ENCODE peak calls at places on chromosome 16, in six cellular contexts. One of them, this sample, is unnamed.

GRCh38 chr16:84055801-84056634 is 13.4 kb upstream of the SLC38A8 start:
- DNase-seq in ovary: peak; percentile 26
- DNase-seq in neural progenitor cell: no peak
- DNase-seq in colonic mucosa: no peak
- DNase-seq in heart right ventricle: no peak
- DNase-seq in body of pancreas: peak; percentile 46
- DNase-seq in this sample: no peak

GRCh38 chr16:56246051-56246817 is 54.9 kb downstream of the GNAO1 start:
- DNase-seq in ovary: no peak
- DNase-seq in neural progenitor cell: peak; percentile 19
- DNase-seq in colonic mucosa: no peak
- DNase-seq in heart right ventricle: no peak
- DNase-seq in body of pancreas: no peak
- DNase-seq in this sample: no peak

GRCh38 chr16:13902677-13903076 is 17.3 kb upstream of the ERCC4 start:
- DNase-seq in ovary: no peak
- DNase-seq in neural progenitor cell: no peak
- DNase-seq in colonic mucosa: no peak
- DNase-seq in heart right ventricle: no peak
- DNase-seq in body of pancreas: no peak
- DNase-seq in this sample: no peak

GRCh38 chr16:75377971-75378386 is 55.3 kb downstream of the CFDP1 start:
- DNase-seq in ovary: no peak
- DNase-seq in neural progenitor cell: peak; percentile 83
- DNase-seq in colonic mucosa: no peak
- DNase-seq in heart right ventricle: no peak
- DNase-seq in body of pancreas: no peak
- DNase-seq in this sample: peak; percentile 98

GRCh38 chr16:50665128-50665878 is 15.8 kb downstream of the SNX20 start:
- DNase-seq in ovary: peak; percentile 88
- DNase-seq in neural progenitor cell: peak; percentile 88
- DNase-seq in colonic mucosa: peak; percentile 87
- DNase-seq in heart right ventricle: peak; percentile 83
- DNase-seq in body of pancreas: peak; percentile 90
- DNase-seq in this sample: peak; percentile 66

GRCh38 chr16:68250951-68251350 is 5.8 kb downstream of the PLA2G15 start:
- DNase-seq in ovary: no peak
- DNase-seq in neural progenitor cell: no peak
- DNase-seq in colonic mucosa: no peak
- DNase-seq in heart right ventricle: no peak
- DNase-seq in body of pancreas: no peak
- DNase-seq in this sample: no peak

GRCh38 chr16:30784215-30784614 is 2.8 kb downstream of the ZNF629 start:
- DNase-seq in ovary: no peak
- DNase-seq in neural progenitor cell: no peak
- DNase-seq in colonic mucosa: no peak
- DNase-seq in heart right ventricle: no peak
- DNase-seq in body of pancreas: no peak
- DNase-seq in this sample: no peak

GRCh38 chr16:57666353-57667068 is 1.6 kb upstream of the ADGRG3 start:
- DNase-seq in ovary: no peak
- DNase-seq in neural progenitor cell: no peak
- DNase-seq in colonic mucosa: no peak
- DNase-seq in heart right ventricle: no peak
- DNase-seq in body of pancreas: no peak
- DNase-seq in this sample: no peak

GRCh38 chr16:22388101-22388644 is 13.8 kb upstream of the CDR2 start:
- DNase-seq in ovary: no peak
- DNase-seq in neural progenitor cell: no peak
- DNase-seq in colonic mucosa: no peak
- DNase-seq in heart right ventricle: no peak
- DNase-seq in body of pancreas: no peak
- DNase-seq in this sample: no peak

GRCh38 chr16:31108035-31108793 is at the start of gene BCKDK:
- DNase-seq in ovary: peak; percentile 84
- DNase-seq in neural progenitor cell: peak; percentile 83
- DNase-seq in colonic mucosa: peak; percentile 80
- DNase-seq in heart right ventricle: peak; percentile 70
- DNase-seq in body of pancreas: peak; percentile 69
- DNase-seq in this sample: peak; percentile 49

GRCh38 chr16:68512742-68513141 is 26.3 kb upstream of the ZFP90 start:
- DNase-seq in ovary: no peak
- DNase-seq in neural progenitor cell: no peak
- DNase-seq in colonic mucosa: no peak
- DNase-seq in heart right ventricle: no peak
- DNase-seq in body of pancreas: no peak
- DNase-seq in this sample: no peak

GRCh38 chr16:30710971-30711370 is 12.0 kb downstream of the SRCAP start:
- DNase-seq in ovary: no peak
- DNase-seq in neural progenitor cell: no peak
- DNase-seq in colonic mucosa: no peak
- DNase-seq in heart right ventricle: no peak
- DNase-seq in body of pancreas: no peak
- DNase-seq in this sample: no peak

GRCh38 chr16:17657037-17657436 is 186.3 kb upstream of the XYLT1 start:
- DNase-seq in ovary: no peak
- DNase-seq in neural progenitor cell: no peak
- DNase-seq in colonic mucosa: no peak
- DNase-seq in heart right ventricle: no peak
- DNase-seq in body of pancreas: no peak
- DNase-seq in this sample: no peak

GRCh38 chr16:70688266-70688742 is 2.5 kb upstream of the MTSS2 start:
- DNase-seq in ovary: peak; percentile 90
- DNase-seq in neural progenitor cell: no peak
- DNase-seq in colonic mucosa: peak; percentile 58
- DNase-seq in heart right ventricle: no peak
- DNase-seq in body of pancreas: no peak
- DNase-seq in this sample: no peak

GRCh38 chr16:28538733-28539596 is at the start of gene NUPR1:
- DNase-seq in ovary: peak; percentile 96
- DNase-seq in neural progenitor cell: no peak
- DNase-seq in colonic mucosa: peak; percentile 97
- DNase-seq in heart right ventricle: peak; percentile 97
- DNase-seq in body of pancreas: peak; percentile 96
- DNase-seq in this sample: peak; percentile 72

GRCh38 chr16:12111819-12112218 is 135.3 kb downstream of the SNX29 start:
- DNase-seq in ovary: peak; percentile 6
- DNase-seq in neural progenitor cell: no peak
- DNase-seq in colonic mucosa: no peak
- DNase-seq in heart right ventricle: no peak
- DNase-seq in body of pancreas: no peak
- DNase-seq in this sample: no peak

GRCh38 chr16:55001931-55002330 is 71.3 kb downstream of the IRX5 start:
- DNase-seq in ovary: no peak
- DNase-seq in neural progenitor cell: no peak
- DNase-seq in colonic mucosa: no peak
- DNase-seq in heart right ventricle: no peak
- DNase-seq in body of pancreas: no peak
- DNase-seq in this sample: peak; percentile 32

DNA sequence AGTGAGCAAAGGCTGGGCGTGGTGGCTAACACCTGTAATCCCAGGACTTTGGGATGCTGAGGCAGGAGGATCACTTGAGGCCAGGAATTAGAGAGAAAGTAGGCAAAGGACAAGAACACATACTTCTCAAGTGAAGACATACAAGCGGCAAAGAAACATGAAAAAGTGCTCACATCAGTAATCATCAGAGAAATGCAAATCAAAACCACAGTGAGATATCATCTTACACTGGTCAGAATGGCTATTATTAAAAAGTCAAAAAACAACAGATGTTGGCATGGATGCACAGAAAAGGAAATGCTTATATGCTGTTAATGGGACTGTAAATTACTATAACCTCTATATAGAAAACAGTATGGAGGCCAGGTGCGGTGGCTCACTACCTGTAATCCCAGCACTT is 12.2 kb upstream of the SLX4 start:
- DNase-seq in ovary: no peak
- DNase-seq in neural progenitor cell: no peak
- DNase-seq in colonic mucosa: no peak
- DNase-seq in heart right ventricle: no peak
- DNase-seq in body of pancreas: no peak
- DNase-seq in this sample: no peak
- H3K4me3 ChIP-seq in ovary: no peak overlapping the region
- H3K4me3 ChIP-seq in neural progenitor cell: no peak overlapping the region
- H3K4me3 ChIP-seq in colonic mucosa: no peak overlapping the region
- H3K4me3 ChIP-seq in heart right ventricle: no peak overlapping the region
- H3K4me3 ChIP-seq in body of pancreas: no peak overlapping the region
- H3K4me3 ChIP-seq in this sample: no peak overlapping the region

DNA sequence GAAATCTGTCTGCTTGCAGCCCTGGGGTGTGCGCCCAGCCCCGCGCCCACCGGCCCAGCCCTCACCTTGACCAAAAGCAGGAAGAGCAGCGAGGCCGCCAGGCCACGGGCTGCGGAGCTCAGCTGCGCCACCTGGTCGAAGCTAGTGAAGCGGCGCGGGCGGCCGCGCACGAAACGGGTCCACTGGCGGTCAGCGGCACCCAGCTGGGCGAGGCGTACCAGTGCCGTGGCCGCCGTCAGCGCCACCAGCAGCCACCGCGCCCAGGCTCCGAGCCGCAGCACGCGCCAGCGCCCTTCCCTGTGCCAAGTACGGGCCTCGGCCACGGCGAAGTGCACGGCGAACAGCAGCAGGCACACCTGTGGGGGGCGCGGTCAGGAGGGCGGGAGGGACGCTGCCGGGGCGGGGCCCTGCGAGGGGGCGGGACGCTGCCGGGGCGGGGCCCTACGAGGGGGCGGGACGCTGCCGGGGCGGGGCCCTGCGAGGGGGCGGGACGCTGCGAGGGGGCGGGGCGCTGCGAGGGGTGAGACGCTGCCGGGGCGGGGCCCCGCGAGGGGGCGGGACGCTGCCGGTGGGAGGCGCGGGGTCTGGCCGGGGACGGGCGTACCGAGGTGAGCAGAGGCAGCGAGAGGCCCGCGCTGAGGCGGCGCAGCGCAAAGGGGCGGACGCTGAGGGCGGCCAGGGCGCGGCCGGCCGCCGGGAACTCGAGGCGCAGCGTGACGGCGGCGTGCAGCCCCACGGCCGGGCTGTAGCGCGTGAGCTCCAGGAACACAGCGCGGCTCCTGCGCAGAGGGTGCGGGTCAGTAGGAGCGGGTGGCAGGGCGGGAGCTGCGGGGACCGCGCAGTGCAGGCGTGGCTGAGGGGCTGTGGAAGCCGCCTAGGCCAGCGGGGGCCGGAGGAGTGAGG is 43.3 kb downstream of the TSC2 start:
- DNase-seq in ovary: peak; percentile 85
- DNase-seq in neural progenitor cell: peak; percentile 96
- DNase-seq in colonic mucosa: peak; percentile 91
- DNase-seq in heart right ventricle: peak; percentile 43
- DNase-seq in body of pancreas: peak; percentile 94
- DNase-seq in this sample: peak; percentile 17
- H3K36me3 ChIP-seq in ovary: no peaks in the 10 kb centered on the region
- H3K36me3 ChIP-seq in neural progenitor cell: no peaks in the 10 kb centered on the region
- H3K36me3 ChIP-seq in colonic mucosa: peaks cover 11% of the 10 kb centered on the region
- H3K36me3 ChIP-seq in heart right ventricle: peaks cover 73% of the 10 kb centered on the region
- H3K36me3 ChIP-seq in body of pancreas: peaks cover 4% of the 10 kb centered on the region
- H3K36me3 ChIP-seq in this sample: peaks cover 83% of the 10 kb centered on the region

DNA sequence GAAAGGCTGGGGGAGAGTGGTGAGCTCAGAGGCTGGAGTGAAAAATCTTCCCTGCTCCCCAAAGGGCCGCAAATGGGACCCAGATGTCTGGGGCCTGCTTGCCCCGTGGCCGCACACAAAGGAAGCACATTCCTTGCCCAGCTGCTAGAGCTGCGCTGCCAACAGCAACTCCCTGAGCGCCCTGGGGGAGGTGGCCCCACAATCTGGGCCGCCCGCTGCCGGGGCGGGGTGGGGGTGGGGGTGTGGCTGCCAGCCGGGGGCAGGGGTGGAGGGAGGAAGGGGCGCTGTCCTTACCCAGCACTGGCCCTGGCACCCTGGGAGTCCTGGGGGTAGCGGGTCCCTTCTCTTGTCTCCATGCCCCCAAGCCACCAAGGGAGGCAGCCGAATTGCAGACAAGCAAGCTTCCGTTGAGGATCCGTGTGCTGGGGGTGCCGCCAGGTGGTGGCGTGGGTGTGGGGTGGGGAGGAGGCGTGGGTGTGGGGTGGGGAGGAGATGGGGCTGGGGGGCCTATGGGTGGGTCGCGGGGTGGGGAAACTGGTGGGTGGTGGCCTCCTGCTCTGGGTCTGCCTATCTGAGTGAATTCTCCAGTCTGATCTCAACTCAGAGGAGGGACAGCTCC is 48.4 kb upstream of the PABPN1L start:
- DNase-seq in ovary: no peak
- DNase-seq in neural progenitor cell: no peak
- DNase-seq in colonic mucosa: no peak
- DNase-seq in heart right ventricle: no peak
- DNase-seq in body of pancreas: no peak
- DNase-seq in this sample: no peak
- TF ChIP-seq CTCF in ovary: no peak
- TF ChIP-seq CTCF in neural progenitor cell: no peak
- TF ChIP-seq CTCF in colonic mucosa: no peak
- TF ChIP-seq CTCF in heart right ventricle: no peak
- TF ChIP-seq CTCF in body of pancreas: no peak
- TF ChIP-seq CTCF in this sample: no peak

GRCh38 chr16:88855736-88856121 is 1.0 kb downstream of the GALNS start:
- DNase-seq in ovary: peak; percentile 52
- DNase-seq in neural progenitor cell: no peak
- DNase-seq in colonic mucosa: no peak
- DNase-seq in heart right ventricle: no peak
- DNase-seq in body of pancreas: no peak
- DNase-seq in this sample: no peak

GRCh38 chr16:88855176-88855575 is 1.6 kb downstream of the GALNS start:
- DNase-seq in ovary: no peak
- DNase-seq in neural progenitor cell: no peak
- DNase-seq in colonic mucosa: no peak
- DNase-seq in heart right ventricle: no peak
- DNase-seq in body of pancreas: no peak
- DNase-seq in this sample: no peak

GRCh38 chr16:88856828-88857727 is at the start of the genes GALNS and TRAPPC2L:
- DNase-seq in ovary: peak; percentile 100
- DNase-seq in neural progenitor cell: peak; percentile 100
- DNase-seq in colonic mucosa: peak; percentile 99
- DNase-seq in heart right ventricle: peak; percentile 99
- DNase-seq in body of pancreas: peak; percentile 100
- DNase-seq in this sample: peak; percentile 94

GRCh38 chr16:88857728-88858339 is 907 bp downstream of the TRAPPC2L start:
- DNase-seq in ovary: peak; percentile 82
- DNase-seq in neural progenitor cell: peak; percentile 88
- DNase-seq in colonic mucosa: peak; percentile 87
- DNase-seq in heart right ventricle: peak; percentile 67
- DNase-seq in body of pancreas: peak; percentile 67
- DNase-seq in this sample: peak; percentile 75

DNA sequence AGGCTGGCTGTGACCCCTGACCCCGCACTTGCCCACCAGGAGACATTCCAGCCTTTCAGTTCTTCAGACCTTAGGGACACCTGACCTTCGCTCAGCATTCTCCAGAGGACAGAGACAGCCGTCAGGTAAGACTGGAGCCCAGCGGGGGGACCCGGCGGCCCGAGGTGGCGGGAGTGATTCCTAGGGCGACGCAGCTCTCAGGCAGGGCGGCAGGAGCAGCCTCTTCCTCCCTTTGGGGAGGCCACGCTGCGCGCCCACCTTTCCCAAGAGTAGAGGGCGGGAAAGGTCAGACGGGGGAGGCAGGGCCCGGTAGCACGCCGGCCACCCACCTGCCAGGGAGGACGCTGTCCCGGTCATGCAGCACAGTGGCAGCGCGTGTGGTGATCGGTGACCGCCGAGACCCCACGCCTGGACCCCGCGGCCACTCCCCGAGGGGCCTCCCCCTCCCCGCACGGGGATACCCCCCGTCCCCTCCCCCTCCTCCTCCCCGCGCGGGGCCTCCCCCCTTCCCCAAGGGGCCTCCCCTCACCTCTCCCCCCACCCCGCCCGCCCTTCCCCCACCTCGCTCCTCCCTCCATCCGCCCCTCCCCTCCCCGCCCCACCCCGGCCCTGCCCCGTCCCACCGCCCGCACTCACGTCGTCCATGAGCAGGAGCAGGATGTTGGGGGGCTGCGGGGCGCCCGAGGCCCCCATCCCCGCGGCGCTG is 472 bp downstream of the GALNS start:
- DNase-seq in ovary: peak; percentile 66
- DNase-seq in neural progenitor cell: peak; percentile 60
- DNase-seq in colonic mucosa: no peak
- DNase-seq in heart right ventricle: no peak
- DNase-seq in body of pancreas: peak; percentile 33
- DNase-seq in this sample: no peak
- H3K4me3 ChIP-seq in ovary: peak overlapping the region; percentile 75
- H3K4me3 ChIP-seq in neural progenitor cell: peak overlapping the region; percentile 93
- H3K4me3 ChIP-seq in colonic mucosa: peak overlapping the region; percentile 82
- H3K4me3 ChIP-seq in heart right ventricle: peak overlapping the region; percentile 92
- H3K4me3 ChIP-seq in body of pancreas: peak overlapping the region; percentile 18
- H3K4me3 ChIP-seq in this sample: peak overlapping the region; percentile 66